ENCODE peak calls at places on chromosomes 6 and 20, in nine cellular contexts. J is fibroblast of pulmonary artery, L is ELR, Z is C1 segment of cervical spinal cord, U is HuH-7, E is endodermal cell, Q is astrocyte of the cerebellum, V is NCI-H526 treated with DMSO at 0.1 percent for 48 hours, B is T-helper 17 cell. H is an unnamed sample.

GRCh38 chr6:42190784-42191183 is 4.0 kb downstream of the GUCA1B start:
- DNase-seq in V (no peak), E (no peak), Q (no peak), Z (no peak), U (no peak), L (peak), B (no peak), J (peak), H (no peak)

GRCh38 chr6:154994881-154995240 is 254 bp upstream of the TIAM2 start:
- DNase-seq in V (no peak), J (no peak), L (no peak), Z (no peak), B (no peak), Q (no peak), E (no peak), U (no peak), H (no peak)

GRCh38 chr6:361411-362132 is 30.0 kb upstream of the IRF4 start:
- DNase-seq in V (no peak), L (no peak), J (no peak), Z (no peak), Q (no peak), U (no peak), B (no peak), E (no peak), H (no peak)

GRCh38 chr6:114194362-114195343 is 148.2 kb downstream of the HS3ST5 start:
- DNase-seq in L (no peak), U (no peak), Q (peak), J (peak), B (no peak), E (no peak), V (no peak), Z (no peak), H (peak)

GRCh38 chr6:157964139-157964538 is 17.5 kb upstream of the SYNJ2 start:
- DNase-seq in J (no peak), Q (no peak), V (no peak), L (no peak), Z (no peak), B (no peak), U (no peak), E (no peak), H (no peak)

GRCh38 chr6:33080127-33081089 is 4.6 kb downstream of the HLA-DPB1 start:
- DNase-seq in Q (no peak), V (no peak), Z (peak), U (no peak), L (peak), B (no peak), E (peak), J (peak), H (peak)

GRCh38 chr6:6695711-6696048 is 107.2 kb downstream of the LY86 start:
- DNase-seq in Z (no peak), Q (no peak), B (no peak), J (peak), L (no peak), E (no peak), V (no peak), U (no peak), H (no peak)

GRCh38 chr6:41028618-41029486 is 10.2 kb downstream of the UNC5CL start:
- DNase-seq in B (no peak), V (no peak), U (no peak), Q (no peak), Z (no peak), J (no peak), E (no peak), L (no peak), H (no peak)

GRCh38 chr20:41989935-41990635 is 371.9 kb upstream of the CHD6 start:
- DNase-seq in Q (peak), U (no peak), J (peak), E (no peak), B (no peak), Z (no peak), V (no peak), L (no peak), H (no peak)

GRCh38 chr6:169957351-169957963 is 206.0 kb downstream of the ERMARD start:
- DNase-seq in B (no peak), U (no peak), J (no peak), Q (no peak), L (no peak), V (no peak), E (peak), Z (no peak), H (no peak)

GRCh38 chr6:116055513-116055912 is 5.2 kb downstream of the FRK start:
- DNase-seq in Z (no peak), V (no peak), U (no peak), E (no peak), J (no peak), B (no peak), Q (no peak), L (no peak), H (no peak)

GRCh38 chr20:47521059-47521808 is 19.5 kb downstream of the NCOA3 start:
- DNase-seq in V (no peak), Z (no peak), B (no peak), J (no peak), L (no peak), E (peak), Q (no peak), U (no peak), H (peak)

GRCh38 chr6:169371344-169372144 is 117.9 kb upstream of the THBS2 start:
- DNase-seq in J (peak), Z (no peak), B (no peak), U (peak), Q (no peak), L (peak), E (peak), V (no peak), H (no peak)